ENCODE peak calls at places on chromosomes 2 and 18, in eight cellular contexts. I is AG08396; O is activated CD4-positive, alpha-beta T cell treated with anti-CD3 and anti-CD28 coated beads for 24 hours; R is activated naive CD8-positive, alpha-beta T cell treated with anti-CD3 and anti-CD28 coated beads, Interleukin-2, amount 10 ng/mL, durations not matched to agents 7 days and 5 days; M is H54; Y is CD4-positive, alpha-beta memory T cell; N is choroid plexus epithelial cell; V is amygdala. W is an unnamed sample.

GRCh38 chr18:70046207-70046606 is 98.5 kb upstream of the CD226 start:
- DNase-seq in O (no peak), R (no peak), I (no peak), V (no peak), M (no peak), N (peak; percentile 48), Y (no peak), W (no peak)

GRCh38 chr18:62751341-62751821 is 36.0 kb downstream of the PHLPP1 start:
- DNase-seq in M (no peak), N (peak; percentile 60), R (no peak), V (peak; percentile 30), Y (no peak), O (no peak), I (no peak), W (no peak)

GRCh38 chr2:240502430-240503121 is 55.2 kb downstream of the ANKMY1 start:
- DNase-seq in N (no peak), I (no peak), M (no peak), V (no peak), Y (no peak), O (no peak), R (no peak), W (no peak)

GRCh38 chr2:99698896-99699295 is 209.1 kb upstream of the REV1 start:
- DNase-seq in Y (no peak), O (no peak), V (no peak), N (peak; percentile 26), R (no peak), M (peak; percentile 28), I (no peak), W (peak; percentile 72)

GRCh38 chr18:12287131-12287681 is 20.8 kb upstream of the TUBB6 start:
- DNase-seq in I (no peak), V (no peak), N (peak; percentile 16), O (no peak), Y (no peak), R (no peak), M (no peak), W (no peak)

GRCh38 chr2:70907130-70907756 is 28.5 kb upstream of the ATP6V1B1 start:
- DNase-seq in V (no peak), I (no peak), O (no peak), M (no peak), Y (no peak), N (peak; percentile 25), R (no peak), W (no peak)

GRCh38 chr2:79139423-79139822 is 19.1 kb downstream of the REG1A start:
- DNase-seq in V (no peak), Y (no peak), O (no peak), I (no peak), N (no peak), R (no peak), M (no peak), W (no peak)

GRCh38 chr2:236969767-236970655 is 115.7 kb upstream of the COPS8 start:
- DNase-seq in Y (peak; percentile 74), R (no peak), M (no peak), I (no peak), V (no peak), N (no peak), O (no peak), W (peak; percentile 10)

GRCh38 chr2:168567840-168568239 is 111.8 kb downstream of the CERS6 start:
- DNase-seq in O (no peak), Y (no peak), V (no peak), R (no peak), N (no peak), M (no peak), I (no peak), W (no peak)

GRCh38 chr2:73075477-73076373 is 4.2 kb upstream of the SFXN5 start:
- DNase-seq in O (no peak), M (no peak), N (peak; percentile 47), R (peak; percentile 24), Y (no peak), I (no peak), V (peak; percentile 46), W (no peak)

GRCh38 chr2:11658208-11658607 is 11.8 kb downstream of the NTSR2 start:
- DNase-seq in Y (no peak), I (no peak), N (no peak), R (no peak), O (no peak), V (no peak), M (no peak), W (peak; percentile 85)

GRCh38 chr18:43420950-43421349 is 143.7 kb upstream of the SYT4 start:
- DNase-seq in V (no peak), I (no peak), O (no peak), N (no peak), Y (no peak), M (no peak), R (no peak), W (no peak)

W was measured in PC-3.